ENCODE peak calls at places on chromosomes 12 and 14, in ten cellular contexts. One of them, this sample, is unnamed.

GRCh38 chr14:55536208-55536708 is 43.7 kb upstream of the KTN1 start:
- DNase-seq in activated CD4-positive, alpha-beta T cell treated with anti-CD3 and anti-CD28 coated beads, Interleukin-2, amount 50 U/mL, for 24 hours: no peak
- DNase-seq in hypothalamus: no peak
- DNase-seq in pancreas: no peak
- DNase-seq in AML-193: no peak
- DNase-seq in Right ventricle myocardium superior: no peak
- DNase-seq in SW480: no peak
- DNase-seq in HTR-8/SVneo: no peak
- DNase-seq in PC-3: peak
- DNase-seq in GM18507: no peak
- DNase-seq in this sample: no peak

GRCh38 chr12:105947906-105948305 is 190.8 kb downstream of the NUAK1 start:
- DNase-seq in activated CD4-positive, alpha-beta T cell treated with anti-CD3 and anti-CD28 coated beads, Interleukin-2, amount 50 U/mL, for 24 hours: no peak
- DNase-seq in hypothalamus: no peak
- DNase-seq in pancreas: no peak
- DNase-seq in AML-193: no peak
- DNase-seq in Right ventricle myocardium superior: no peak
- DNase-seq in SW480: no peak
- DNase-seq in HTR-8/SVneo: no peak
- DNase-seq in PC-3: no peak
- DNase-seq in GM18507: no peak
- DNase-seq in this sample: no peak

GRCh38 chr12:111297703-111298426 is 71.0 kb downstream of the PHETA1 start:
- DNase-seq in activated CD4-positive, alpha-beta T cell treated with anti-CD3 and anti-CD28 coated beads, Interleukin-2, amount 50 U/mL, for 24 hours: no peak
- DNase-seq in hypothalamus: no peak
- DNase-seq in pancreas: no peak
- DNase-seq in AML-193: no peak
- DNase-seq in Right ventricle myocardium superior: no peak
- DNase-seq in SW480: no peak
- DNase-seq in HTR-8/SVneo: no peak
- DNase-seq in PC-3: no peak
- DNase-seq in GM18507: no peak
- DNase-seq in this sample: no peak

GRCh38 chr12:39427360-39427808 is 15.5 kb downstream of the KIF21A start:
- DNase-seq in activated CD4-positive, alpha-beta T cell treated with anti-CD3 and anti-CD28 coated beads, Interleukin-2, amount 50 U/mL, for 24 hours: no peak
- DNase-seq in hypothalamus: no peak
- DNase-seq in pancreas: no peak
- DNase-seq in AML-193: no peak
- DNase-seq in Right ventricle myocardium superior: no peak
- DNase-seq in SW480: peak
- DNase-seq in HTR-8/SVneo: no peak
- DNase-seq in PC-3: peak
- DNase-seq in GM18507: no peak
- DNase-seq in this sample: no peak

GRCh38 chr12:79555006-79555925 is 135.5 kb downstream of the PAWR start:
- DNase-seq in activated CD4-positive, alpha-beta T cell treated with anti-CD3 and anti-CD28 coated beads, Interleukin-2, amount 50 U/mL, for 24 hours: no peak
- DNase-seq in hypothalamus: no peak
- DNase-seq in pancreas: no peak
- DNase-seq in AML-193: peak
- DNase-seq in Right ventricle myocardium superior: no peak
- DNase-seq in SW480: peak
- DNase-seq in HTR-8/SVneo: no peak
- DNase-seq in PC-3: peak
- DNase-seq in GM18507: no peak
- DNase-seq in this sample: no peak

GRCh38 chr12:110262442-110263388 is 18.3 kb upstream of the ATP2A2 start:
- DNase-seq in activated CD4-positive, alpha-beta T cell treated with anti-CD3 and anti-CD28 coated beads, Interleukin-2, amount 50 U/mL, for 24 hours: no peak
- DNase-seq in hypothalamus: no peak
- DNase-seq in pancreas: no peak
- DNase-seq in AML-193: no peak
- DNase-seq in Right ventricle myocardium superior: no peak
- DNase-seq in SW480: no peak
- DNase-seq in HTR-8/SVneo: no peak
- DNase-seq in PC-3: peak
- DNase-seq in GM18507: no peak
- DNase-seq in this sample: no peak

GRCh38 chr12:22935090-22935489 is 310.1 kb downstream of the ETNK1 start:
- DNase-seq in activated CD4-positive, alpha-beta T cell treated with anti-CD3 and anti-CD28 coated beads, Interleukin-2, amount 50 U/mL, for 24 hours: no peak
- DNase-seq in hypothalamus: no peak
- DNase-seq in pancreas: no peak
- DNase-seq in AML-193: no peak
- DNase-seq in Right ventricle myocardium superior: peak
- DNase-seq in SW480: no peak
- DNase-seq in HTR-8/SVneo: no peak
- DNase-seq in PC-3: no peak
- DNase-seq in GM18507: no peak
- DNase-seq in this sample: no peak

GRCh38 chr12:122684297-122684696 is 18.9 kb downstream of the HCAR2 start:
- DNase-seq in activated CD4-positive, alpha-beta T cell treated with anti-CD3 and anti-CD28 coated beads, Interleukin-2, amount 50 U/mL, for 24 hours: no peak
- DNase-seq in hypothalamus: no peak
- DNase-seq in pancreas: no peak
- DNase-seq in AML-193: no peak
- DNase-seq in Right ventricle myocardium superior: no peak
- DNase-seq in SW480: no peak
- DNase-seq in HTR-8/SVneo: no peak
- DNase-seq in PC-3: no peak
- DNase-seq in GM18507: no peak
- DNase-seq in this sample: no peak

GRCh38 chr12:40054554-40055226 is 51.2 kb downstream of the SLC2A13 start:
- DNase-seq in activated CD4-positive, alpha-beta T cell treated with anti-CD3 and anti-CD28 coated beads, Interleukin-2, amount 50 U/mL, for 24 hours: no peak
- DNase-seq in hypothalamus: no peak
- DNase-seq in pancreas: no peak
- DNase-seq in AML-193: no peak
- DNase-seq in Right ventricle myocardium superior: peak
- DNase-seq in SW480: no peak
- DNase-seq in HTR-8/SVneo: no peak
- DNase-seq in PC-3: peak
- DNase-seq in GM18507: no peak
- DNase-seq in this sample: no peak

This sample was measured in breast epithelium.